ENCODE peak calls at places on chromosome 19, in six cellular contexts. U, B, W, Z, N and Q are unnamed samples. For H3K9me3 and H3K27me3, the result is how much of the 10 kb centered on the place peaks cover.

GRCh38 chr19:53977429-53977990 is 13.9 kb upstream of the CACNG6 start:
- DNase-seq in N (peak), Z (peak), U (peak), B (peak), W (peak), Q (peak)

GRCh38 chr19:1136201-1136600 is 32.4 kb downstream of the GPX4 start:
- DNase-seq in U (no peak), W (no peak), N (peak), Z (no peak), B (no peak), Q (peak)

GRCh38 chr19:18172331-18173053 is 1.1 kb upstream of the IFI30 start:
- DNase-seq in U (no peak), Z (no peak), W (no peak), N (no peak), B (no peak), Q (no peak)

GRCh38 chr19:7177926-7178325 is 108.4 kb downstream of the ZNF557 start:
- DNase-seq in Z (no peak), B (no peak), U (no peak), W (no peak), N (no peak), Q (no peak)

GRCh38 chr19:49200238-49200862 is 42.8 kb downstream of the TRPM4 start:
- DNase-seq in Z (no peak), N (no peak), U (no peak), W (no peak), B (no peak), Q (peak)

GRCh38 chr19:42478765-42479307 is 36.1 kb upstream of the CXCL17 start:
- DNase-seq in W (no peak), B (no peak), N (no peak), U (no peak), Z (no peak), Q (peak)

GRCh38 chr19:49155005-49155826 is at the start of gene HRC:
- DNase-seq in N (no peak), U (no peak), B (no peak), Z (no peak), W (no peak), Q (no peak)

GRCh38 chr19:18506101-18506534 is 15.8 kb downstream of the ELL start:
- DNase-seq in B (no peak), N (no peak), U (no peak), Z (no peak), W (no peak), Q (peak)

GRCh38 chr19:51352783-51353360 is 10.9 kb upstream of the VSIG10L start:
- DNase-seq in B (no peak), N (no peak), W (no peak), Z (no peak), U (no peak), Q (no peak)

GRCh38 chr19:10855879-10856522 is 7.8 kb downstream of the C19orf38 start:
- DNase-seq in B (no peak), U (no peak), Z (no peak), W (no peak), N (peak), Q (peak)

GRCh38 chr19:40718774-40719391 is 2.0 kb downstream of the ITPKC start:
- DNase-seq in Z (peak), N (peak), B (peak), U (peak), W (no peak), Q (peak)

GRCh38 chr19:719081-719512 is 10.4 kb downstream of the PALM start:
- DNase-seq in B (peak), N (no peak), W (no peak), U (no peak), Z (no peak), Q (no peak)

GRCh38 chr19:29650988-29651387 is 14.3 kb upstream of the PLEKHF1 start:
- DNase-seq in N (no peak), Z (no peak), U (no peak), W (no peak), B (no peak), Q (no peak)

GRCh38 chr19:4906963-4907362 is 2.3 kb upstream of the UHRF1 start:
- DNase-seq in N (no peak), W (no peak), U (no peak), B (no peak), Z (no peak), Q (no peak)

GRCh38 chr19:4831351-4832340 is at the start of gene TICAM1:
- DNase-seq in B (peak), Z (peak), W (peak), N (peak), U (peak), Q (peak)

GRCh38 chr19:5503598-5503997 is 48.4 kb downstream of the ZNRF4 start:
- DNase-seq in W (no peak), U (no peak), N (no peak), B (no peak), Z (no peak), Q (no peak)

GRCh38 chr19:40411958-40412499 is 1.1 kb downstream of the PRX start:
- DNase-seq in N (no peak), Z (no peak), U (no peak), W (no peak), B (no peak), Q (no peak)

GRCh38 chr19:5947435-5947834 is 30.5 kb downstream of the RANBP3 start:
- DNase-seq in W (no peak), B (peak), Z (no peak), N (no peak), U (peak), Q (no peak)

GRCh38 chr19:13987101-13987890 is 18.8 kb downstream of the RFX1 start:
- DNase-seq in B (no peak), Z (no peak), W (no peak), U (no peak), N (no peak), Q (no peak)

GRCh38 chr19:821228-821975 is at the start of gene PLPPR3:
- DNase-seq in Z (no peak), U (no peak), N (no peak), B (no peak), W (no peak), Q (no peak)

GRCh38 chr19:5988520-5989387 is 10.8 kb upstream of the RANBP3 start:
- DNase-seq in U (no peak), W (no peak), Z (no peak), N (no peak), B (no peak), Q (no peak)

GRCh38 chr19:16820056-16820455 is 9.1 kb upstream of the SIN3B start:
- DNase-seq in B (no peak), N (no peak), W (no peak), U (no peak), Z (no peak), Q (no peak)

GRCh38 chr19:47135156-47135555 is 4.5 kb downstream of the SAE1 start:
- DNase-seq in B (no peak), W (no peak), Z (no peak), U (no peak), N (no peak), Q (no peak)

GRCh38 chr19:47130589-47131168 is at the start of gene SAE1:
- DNase-seq in B (peak), U (peak), W (peak), Z (peak), N (peak), Q (peak)

GRCh38 chr19:47134533-47134932 is 3.9 kb downstream of the SAE1 start:
- DNase-seq in W (no peak), Z (no peak), U (no peak), B (no peak), N (no peak), Q (no peak)

GRCh38 chr19:47132522-47132852 is 1.9 kb downstream of the SAE1 start:
- DNase-seq in U (no peak), W (no peak), B (no peak), Z (no peak), N (no peak), Q (no peak)

GRCh38 chr19:47133021-47133471 is 2.4 kb downstream of the SAE1 start:
- DNase-seq in W (no peak), Z (no peak), U (no peak), N (no peak), B (no peak), Q (no peak)
- H3K4me3 ChIP-seq in W (no peak), Z (no peak), U (no peak), N (no peak), B (no peak), Q (no peak)

DNA sequence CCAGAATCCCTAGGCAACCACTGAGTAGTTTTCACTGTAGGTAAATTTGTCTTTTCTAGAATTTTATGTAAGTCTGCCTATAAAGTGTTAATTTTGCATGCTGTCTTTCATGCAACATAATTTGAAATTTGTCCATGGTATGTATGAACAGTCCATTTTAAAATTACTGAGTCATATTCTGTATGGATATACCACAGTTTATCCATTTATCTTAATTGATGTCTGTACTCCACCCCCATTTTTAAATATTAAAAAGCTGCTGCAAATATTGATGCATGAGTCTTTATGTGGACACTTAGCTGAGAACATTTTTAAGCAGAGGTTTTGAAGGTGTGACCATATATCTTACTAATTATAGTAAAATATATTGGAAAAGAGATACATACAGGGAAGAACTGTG is 9.0 kb downstream of the ZNF134 start:
- DNase-seq in W (no peak), N (no peak), B (no peak), Z (no peak), U (no peak), Q (no peak)
- H3K9me3 ChIP-seq in W (half or more), N (half or more), B (half or more), Z (under half), U (under half), Q (under half)

GRCh38 chr19:47111081-47111589 is 2.4 kb downstream of the ZC3H4 start:
- DNase-seq in N (peak), B (no peak), W (peak), Z (no peak), U (peak), Q (peak)
- H3K27me3 ChIP-seq in N (under half), B (under half), W (under half), Z (under half), U (under half), Q (under half)

GRCh38 chr19:57815247-57816075 is 748 bp upstream of the ZNF552 start:
- DNase-seq in U (no peak), W (no peak), B (no peak), Z (no peak), N (no peak), Q (peak)
- H3K4me3 ChIP-seq in U (peak), W (peak), B (peak), Z (no peak), N (peak), Q (peak)

GRCh38 chr19:36997843-36998235 is 80.4 kb upstream of the ZNF420 start:
- DNase-seq in U (no peak), Z (no peak), B (no peak), N (no peak), W (no peak), Q (no peak)
- H3K9me3 ChIP-seq in U (under half), Z (under half), B (under half), N (half or more), W (under half), Q (under half)

GRCh38 chr19:50204811-50205675 is 1.6 kb downstream of the MYH14 start:
- DNase-seq in Z (peak), B (no peak), N (no peak), W (no peak), U (peak), Q (peak)

GRCh38 chr19:50202399-50202798 is 1.0 kb upstream of the MYH14 start:
- DNase-seq in U (no peak), N (no peak), B (no peak), Z (no peak), W (no peak), Q (no peak)

GRCh38 chr19:50204081-50204428 is 633 bp downstream of the MYH14 start:
- DNase-seq in W (no peak), U (no peak), N (no peak), B (no peak), Z (no peak), Q (no peak)

GRCh38 chr19:50203281-50204080 is at the start of gene MYH14:
- DNase-seq in U (peak), B (peak), N (no peak), W (no peak), Z (peak), Q (peak)

DNA sequence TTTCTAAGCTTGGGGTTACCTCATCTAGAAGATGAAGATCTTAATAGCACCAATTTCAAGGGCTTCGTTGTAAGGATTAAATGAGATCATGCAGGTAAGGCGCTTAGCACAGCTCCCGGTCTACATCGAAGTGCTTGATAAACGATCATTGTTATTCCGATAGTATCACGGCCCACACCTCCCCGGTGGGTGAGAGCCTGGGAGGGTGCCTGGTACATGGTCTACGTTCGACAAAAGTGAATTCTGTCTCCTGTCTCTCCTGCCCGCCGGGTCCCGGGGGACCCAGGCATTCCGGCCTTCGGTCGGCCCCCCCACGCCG is 501 bp upstream of the MYH14 start:
- DNase-seq in U (no peak), Z (no peak), N (no peak), B (no peak), W (no peak), Q (no peak)
- H3K27me3 ChIP-seq in U (under half), Z (under half), N (under half), B (under half), W (under half), Q (under half)

GRCh38 chr19:43783636-43784035 is 2.9 kb upstream of the KCNN4 start:
- DNase-seq in Z (no peak), N (no peak), W (no peak), B (no peak), U (no peak), Q (no peak)

GRCh38 chr19:43782311-43782660 is 1.5 kb upstream of the KCNN4 start:
- DNase-seq in U (no peak), N (no peak), B (no peak), Z (no peak), W (no peak), Q (no peak)

GRCh38 chr19:43781630-43782310 is 997 bp upstream of the KCNN4 start:
- DNase-seq in U (no peak), W (no peak), Z (no peak), B (no peak), N (peak), Q (no peak)

GRCh38 chr19:43784251-43784980 is 3.6 kb upstream of the KCNN4 start:
- DNase-seq in N (peak), U (no peak), B (no peak), W (peak), Z (no peak), Q (no peak)

GRCh38 chr19:43782689-43783231 is 2.0 kb upstream of the KCNN4 start:
- DNase-seq in Z (no peak), W (peak), N (peak), U (no peak), B (no peak), Q (peak)
- H3K4me3 ChIP-seq in Z (no peak), W (no peak), N (peak), U (no peak), B (no peak), Q (no peak)

GRCh38 chr19:2209408-2209807 is 26.7 kb downstream of the PLEKHJ1 start:
- DNase-seq in U (no peak), B (no peak), Z (no peak), N (no peak), W (no peak), Q (no peak)

GRCh38 chr19:2212861-2213711 is 23.0 kb downstream of the PLEKHJ1 start:
- DNase-seq in N (no peak), U (no peak), W (no peak), Z (no peak), B (no peak), Q (peak)

GRCh38 chr19:2208975-2209374 is 27.2 kb downstream of the PLEKHJ1 start:
- DNase-seq in U (no peak), W (no peak), N (no peak), B (no peak), Z (no peak), Q (no peak)

GRCh38 chr19:2210206-2210605 is 25.9 kb downstream of the PLEKHJ1 start:
- DNase-seq in Z (no peak), B (no peak), W (no peak), N (no peak), U (no peak), Q (no peak)

GRCh38 chr19:2210987-2211740 is 25.0 kb downstream of the PLEKHJ1 start:
- DNase-seq in Z (no peak), N (no peak), B (no peak), W (no peak), U (no peak), Q (no peak)
- H3K9me3 ChIP-seq in Z (under half), N (under half), B (under half), W (under half), U (under half), Q (under half)